ENCODE peak calls at places on chromosomes 6 and 20, in seven cellular contexts. U is K562, L is HepG2, B is SK-N-SH, C is HCT116, I is H1, H is GM12878. Y is an unnamed sample.
A peak's percentile ranks its signal among the peaks of the same experiment; 100 is the strongest.

GRCh38 chr6:143197377-143197776 is 136.7 kb downstream of the AIG1 start:
- DNase-seq in U (no peak), L (no peak), B (no peak), C (no peak), I (no peak), H (no peak), Y (no peak)

GRCh38 chr6:162076816-162077215 is 650.8 kb downstream of the PRKN start:
- DNase-seq in U (no peak), L (no peak), B (no peak), C (no peak), I (no peak), H (no peak), Y (no peak)

GRCh38 chr6:92132446-92132845 is 1286.9 kb downstream of the EPHA7 start:
- DNase-seq in U (no peak), L (no peak), B (no peak), C (no peak), I (no peak), H (no peak), Y (peak; percentile 64)

GRCh38 chr20:61931476-61932198 is 134.0 kb downstream of the TAF4 start:
- DNase-seq in U (no peak), L (no peak), B (no peak), C (no peak), I (peak; percentile 40), H (no peak), Y (no peak)

GRCh38 chr6:154276810-154277577 is 79.6 kb downstream of the IPCEF1 start:
- DNase-seq in U (peak; percentile 20), L (peak; percentile 42), B (peak; percentile 53), C (peak; percentile 33), I (no peak), H (no peak), Y (no peak)

GRCh38 chr6:36701401-36701991 is 3.9 kb downstream of the RAB44 start:
- DNase-seq in U (no peak), L (peak; percentile 52), B (no peak), C (no peak), I (no peak), H (no peak), Y (no peak)

GRCh38 chr20:36499723-36500501 is 41.4 kb upstream of the MYL9 start:
- DNase-seq in U (no peak), L (no peak), B (no peak), C (no peak), I (no peak), H (no peak), Y (no peak)

GRCh38 chr20:16574656-16575355 is 1.6 kb upstream of the KIF16B start:
- DNase-seq in U (peak; percentile 91), L (peak; percentile 94), B (peak; percentile 95), C (peak; percentile 86), I (peak; percentile 87), H (peak; percentile 26), Y (peak; percentile 93)

GRCh38 chr6:43893073-43893472 is 123.1 kb downstream of the VEGFA start:
- DNase-seq in U (no peak), L (no peak), B (no peak), C (no peak), I (no peak), H (no peak), Y (no peak)

GRCh38 chr6:7166410-7167293 is 58.9 kb downstream of the RREB1 start:
- DNase-seq in U (peak; percentile 84), L (no peak), B (no peak), C (no peak), I (no peak), H (no peak), Y (no peak)

GRCh38 chr20:37358366-37359150 is 12.6 kb downstream of the SRC start:
- DNase-seq in U (no peak), L (no peak), B (peak; percentile 19), C (no peak), I (no peak), H (no peak), Y (no peak)

GRCh38 chr20:20021835-20022234 is 4.7 kb downstream of the NAA20 start:
- DNase-seq in U (no peak), L (no peak), B (no peak), C (no peak), I (no peak), H (no peak), Y (no peak)

GRCh38 chr20:20019123-20019522 is 2.0 kb downstream of the NAA20 start:
- DNase-seq in U (peak; percentile 9), L (no peak), B (no peak), C (no peak), I (no peak), H (no peak), Y (no peak)

GRCh38 chr20:20024942-20025341 is 7.8 kb downstream of the NAA20 start:
- DNase-seq in U (no peak), L (no peak), B (no peak), C (no peak), I (no peak), H (no peak), Y (no peak)

GRCh38 chr20:20023395-20023794 is 6.2 kb downstream of the NAA20 start:
- DNase-seq in U (no peak), L (no peak), B (no peak), C (no peak), I (no peak), H (no peak), Y (no peak)

DNA sequence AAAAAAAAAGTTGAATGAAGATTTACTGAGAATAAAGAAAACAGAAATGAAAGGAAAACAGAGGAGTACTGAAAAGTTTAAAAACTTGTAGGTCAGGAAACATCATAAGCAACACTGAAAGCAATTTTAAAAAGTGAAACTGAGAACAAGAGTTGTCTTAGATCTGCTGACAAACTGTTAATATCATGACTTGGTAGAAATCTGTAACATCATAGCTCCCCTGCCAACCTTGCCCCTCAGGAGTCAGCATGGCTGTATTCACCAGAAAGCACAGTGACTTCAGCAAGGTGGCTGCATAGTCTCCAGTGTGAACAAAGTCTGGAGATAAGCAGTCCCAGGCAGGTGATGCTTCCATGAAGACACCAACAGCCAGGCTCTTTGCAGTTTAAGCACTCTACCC is 5.3 kb downstream of the NAA20 start:
- DNase-seq in U (no peak), L (no peak), B (no peak), C (no peak), I (no peak), H (peak; percentile 16), Y (no peak)
- TF ChIP-seq JUND in U (no peak), L (no peak), B (no peak), C (no peak), I (no peak), H (no peak), Y (no peak)

DNA sequence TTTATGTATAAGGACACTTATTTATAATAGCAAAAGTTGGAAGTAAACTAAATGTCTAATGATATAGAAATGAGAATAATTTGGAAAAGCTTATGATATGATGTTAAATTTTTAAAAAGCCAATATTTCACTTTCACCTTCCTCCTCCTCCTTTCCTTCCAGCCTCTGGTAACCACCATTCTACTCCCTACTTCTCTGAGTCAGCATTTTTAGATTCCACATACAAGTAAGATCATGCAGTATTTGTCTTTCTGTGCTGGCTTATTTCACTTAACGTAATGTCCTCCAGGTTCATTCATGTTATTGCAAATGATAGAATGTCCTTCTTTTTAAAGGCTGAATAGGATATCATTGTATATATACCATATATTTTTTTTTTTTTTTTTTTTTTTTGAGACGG is 180.2 kb downstream of the RNF144B start:
- DNase-seq in U (no peak), L (no peak), B (no peak), C (no peak), I (no peak), H (no peak), Y (no peak)
- TF ChIP-seq JUND in U (no peak), L (no peak), B (no peak), C (no peak), I (no peak), H (no peak), Y (no peak)

DNA sequence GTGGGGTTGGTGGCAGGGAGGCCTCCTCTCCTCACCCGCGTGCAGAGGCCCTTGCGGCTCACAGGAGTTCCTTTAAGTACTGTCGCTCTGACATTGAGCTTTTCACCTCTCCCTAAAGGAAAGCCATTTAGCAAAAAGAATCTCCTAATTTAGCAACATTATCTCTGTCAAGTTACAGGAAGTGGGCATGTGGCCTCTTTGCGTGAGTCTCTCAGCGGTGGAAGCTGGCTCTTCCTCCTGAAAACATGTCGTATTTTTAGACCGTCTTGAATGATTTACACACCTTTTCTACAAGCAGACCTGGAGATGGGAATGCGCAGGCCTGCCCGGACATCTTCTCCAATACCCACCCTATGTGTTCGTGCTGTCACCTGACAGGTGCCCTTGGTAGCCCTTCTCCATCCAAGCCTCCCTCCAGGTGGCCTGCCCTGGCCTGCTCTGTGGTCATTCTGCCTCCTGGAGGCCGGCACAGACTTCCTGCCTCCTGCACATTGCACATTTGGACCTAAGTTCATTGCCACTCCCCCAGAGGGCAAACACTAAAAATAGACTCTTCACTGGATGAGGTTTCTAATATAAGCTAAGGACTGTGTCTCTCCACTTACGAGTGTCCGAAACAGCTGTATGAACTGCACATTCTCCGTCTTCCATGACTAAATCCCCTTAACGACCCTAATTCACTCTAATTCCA is 18.5 kb upstream of the PHACTR3 start:
- DNase-seq in U (no peak), L (no peak), B (no peak), C (no peak), I (no peak), H (no peak), Y (no peak)
- TF ChIP-seq JUND in U (no peak), L (no peak), B (no peak), C (no peak), I (no peak), H (no peak), Y (no peak)

GRCh38 chr6:14966111-14966901 is 279.6 kb upstream of the JARID2 start:
- DNase-seq in U (no peak), L (no peak), B (no peak), C (no peak), I (no peak), H (no peak), Y (no peak)

GRCh38 chr6:14965340-14966102 is 280.3 kb upstream of the JARID2 start:
- DNase-seq in U (no peak), L (no peak), B (no peak), C (no peak), I (no peak), H (no peak), Y (no peak)

GRCh38 chr6:14968056-14968643 is 277.7 kb upstream of the JARID2 start:
- DNase-seq in U (no peak), L (no peak), B (no peak), C (no peak), I (no peak), H (no peak), Y (no peak)

GRCh38 chr6:14969126-14969525 is 276.7 kb upstream of the JARID2 start:
- DNase-seq in U (no peak), L (no peak), B (no peak), C (no peak), I (no peak), H (no peak), Y (no peak)

DNA sequence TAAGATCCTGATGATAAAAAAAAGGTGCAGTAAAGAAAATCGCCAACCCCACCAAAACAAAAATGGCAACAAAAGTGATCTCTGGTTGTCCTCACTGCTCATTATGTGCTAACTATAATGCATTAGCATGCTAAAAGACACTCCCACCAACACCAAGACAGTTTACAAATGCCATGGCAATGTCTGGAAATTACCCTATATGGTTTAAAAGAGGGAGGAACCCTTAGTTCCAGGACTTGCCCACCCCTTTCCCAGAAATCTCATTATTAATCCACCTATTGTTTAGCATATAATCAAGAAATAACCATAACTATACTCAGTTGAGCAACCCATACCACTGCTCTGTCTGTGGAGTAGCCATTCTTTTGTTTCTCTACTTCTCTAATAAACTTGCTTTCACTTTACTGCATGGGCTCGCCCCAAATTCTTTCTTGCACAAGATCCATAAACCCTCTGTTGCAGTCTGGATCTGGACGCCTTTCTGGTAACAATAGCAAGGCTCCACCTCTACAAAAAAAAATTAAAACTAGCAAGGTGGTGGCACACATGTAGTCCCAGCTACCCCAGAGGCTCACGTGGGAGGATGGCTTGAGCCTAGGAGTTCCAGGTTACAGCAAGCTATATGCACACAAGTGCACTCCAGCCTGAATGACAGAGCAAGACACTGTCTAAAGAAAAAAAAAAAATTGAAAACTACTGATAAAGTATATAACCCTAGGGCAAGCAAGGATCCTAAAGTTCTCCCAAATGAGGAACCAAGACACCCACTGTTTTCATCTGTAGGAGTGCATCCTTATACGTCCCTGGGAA is 278.8 kb upstream of the JARID2 start:
- DNase-seq in U (no peak), L (no peak), B (no peak), C (no peak), I (no peak), H (no peak), Y (no peak)
- TF ChIP-seq JUND in U (no peak), L (no peak), B (no peak), C (no peak), I (no peak), H (no peak), Y (no peak)

Y was measured in T47D.